ENCODE peak calls at places on chromosomes 11 and 22, in five cellular contexts. I, G, Y, V and W are unnamed samples.

GRCh38 chr11:80103149-80103859 is 662.5 kb upstream of the TENM4 start:
- DNase-seq in I (no peak), G (no peak), Y (peak; percentile 38), V (peak; percentile 74), W (no peak)

GRCh38 chr22:47193606-47194316 is 431.3 kb downstream of the TBC1D22A start:
- DNase-seq in I (no peak), G (no peak), Y (no peak), V (no peak), W (no peak)

GRCh38 chr11:100302824-100303223 is 384.3 kb upstream of the ARHGAP42 start:
- DNase-seq in I (no peak), G (no peak), Y (no peak), V (no peak), W (no peak)

GRCh38 chr11:60925685-60926267 is 1.5 kb downstream of the TMEM132A start:
- DNase-seq in I (no peak), G (no peak), Y (no peak), V (peak; percentile 94), W (peak; percentile 44)

GRCh38 chr22:37887610-37888378 is 18.3 kb upstream of the MICALL1 start:
- DNase-seq in I (no peak), G (no peak), Y (no peak), V (peak; percentile 89), W (no peak)

GRCh38 chr11:14417975-14418374 is 59.0 kb upstream of the RRAS2 start:
- DNase-seq in I (no peak), G (no peak), Y (no peak), V (peak; percentile 27), W (no peak)

GRCh38 chr11:95892892-95893570 is 30.9 kb downstream of the MTMR2 start:
- DNase-seq in I (no peak), G (no peak), Y (no peak), V (no peak), W (no peak)

GRCh38 chr11:63144121-63144520 is at the start of gene SLC22A24:
- DNase-seq in I (no peak), G (no peak), Y (no peak), V (no peak), W (no peak)

GRCh38 chr11:123302751-123303195 is 107.7 kb upstream of the CLMP start:
- DNase-seq in I (no peak), G (no peak), Y (no peak), V (peak; percentile 71), W (no peak)

GRCh38 chr11:45964911-45965389 is 42.5 kb downstream of the LARGE2 start:
- DNase-seq in I (peak; percentile 16), G (peak; percentile 68), Y (peak; percentile 63), V (peak; percentile 86), W (peak; percentile 48)

GRCh38 chr11:67267188-67268035 is 1.1 kb downstream of the GRK2 start:
- DNase-seq in I (no peak), G (no peak), Y (no peak), V (no peak), W (no peak)

GRCh38 chr11:78039919-78040671 is 17.0 kb upstream of the KCTD14 start:
- DNase-seq in I (no peak), G (no peak), Y (peak; percentile 33), V (peak; percentile 93), W (no peak)

GRCh38 chr11:71452354-71453020 is 516 bp upstream of the NADSYN1 start:
- DNase-seq in I (peak; percentile 13), G (no peak), Y (no peak), V (peak; percentile 63), W (no peak)

GRCh38 chr11:57823859-57824258 is 62.3 kb downstream of the CTNND1 start:
- DNase-seq in I (no peak), G (no peak), Y (no peak), V (no peak), W (no peak)

GRCh38 chr11:75778962-75779361 is 10.4 kb downstream of the DGAT2 start:
- DNase-seq in I (no peak), G (no peak), Y (no peak), V (no peak), W (no peak)

GRCh38 chr11:70243912-70244652 is 26.4 kb upstream of the PPFIA1 start:
- DNase-seq in I (no peak), G (no peak), Y (no peak), V (peak; percentile 71), W (no peak)